ENCODE peak calls at places on chromosomes 1 and 21, in four cellular contexts. One of them, this sample, is unnamed.

GRCh38 chr1:963746-964525 is 2.3 kb upstream of the PLEKHN1 start:
- DNase-seq in iPS-NIHi11: no peak
- DNase-seq in breast epithelium: no peak
- DNase-seq in CD8-positive, alpha-beta T cell: no peak
- DNase-seq in this sample: no peak

GRCh38 chr1:208139434-208140086 is 104.6 kb downstream of the PLXNA2 start:
- DNase-seq in iPS-NIHi11: no peak
- DNase-seq in CD8-positive, alpha-beta T cell: no peak
- DNase-seq in breast epithelium: no peak
- DNase-seq in this sample: no peak

GRCh38 chr21:42438316-42439205 is 34.9 kb downstream of the UBASH3A start:
- DNase-seq in breast epithelium: no peak
- DNase-seq in CD8-positive, alpha-beta T cell: no peak
- DNase-seq in iPS-NIHi11: no peak
- DNase-seq in this sample: no peak

GRCh38 chr1:42913426-42914091 is 45.1 kb downstream of the SLC2A1 start:
- DNase-seq in CD8-positive, alpha-beta T cell: peak
- DNase-seq in breast epithelium: no peak
- DNase-seq in iPS-NIHi11: peak
- DNase-seq in this sample: peak

GRCh38 chr21:45817345-45817744 is 164.2 kb upstream of the COL6A1 start:
- DNase-seq in CD8-positive, alpha-beta T cell: no peak
- DNase-seq in breast epithelium: no peak
- DNase-seq in iPS-NIHi11: no peak
- DNase-seq in this sample: no peak

GRCh38 chr1:45979074-45979777 is 153.2 kb downstream of the PIK3R3 start:
- DNase-seq in breast epithelium: no peak
- DNase-seq in CD8-positive, alpha-beta T cell: no peak
- DNase-seq in iPS-NIHi11: no peak
- DNase-seq in this sample: no peak

GRCh38 chr1:33532936-33533335 is 60.5 kb downstream of the ZSCAN20 start:
- DNase-seq in CD8-positive, alpha-beta T cell: no peak
- DNase-seq in iPS-NIHi11: no peak
- DNase-seq in breast epithelium: no peak
- DNase-seq in this sample: no peak

GRCh38 chr1:234605983-234606730 is 3.8 kb downstream of the IRF2BP2 start:
- DNase-seq in CD8-positive, alpha-beta T cell: peak
- DNase-seq in breast epithelium: peak
- DNase-seq in iPS-NIHi11: no peak
- DNase-seq in this sample: no peak

GRCh38 chr1:95002657-95003432 is 69.9 kb downstream of the ALG14 start:
- DNase-seq in CD8-positive, alpha-beta T cell: no peak
- DNase-seq in breast epithelium: no peak
- DNase-seq in iPS-NIHi11: peak
- DNase-seq in this sample: no peak

GRCh38 chr21:41836166-41837015 is 42.8 kb downstream of the PRDM15 start:
- DNase-seq in iPS-NIHi11: no peak
- DNase-seq in breast epithelium: no peak
- DNase-seq in CD8-positive, alpha-beta T cell: no peak
- DNase-seq in this sample: no peak

GRCh38 chr21:29187939-29188338 is 57.5 kb downstream of the MAP3K7CL start:
- DNase-seq in iPS-NIHi11: no peak
- DNase-seq in breast epithelium: peak
- DNase-seq in CD8-positive, alpha-beta T cell: no peak
- DNase-seq in this sample: no peak

GRCh38 chr1:23905461-23906025 is 7.6 kb downstream of the CNR2 start:
- DNase-seq in iPS-NIHi11: no peak
- DNase-seq in breast epithelium: no peak
- DNase-seq in CD8-positive, alpha-beta T cell: no peak
- DNase-seq in this sample: no peak

GRCh38 chr1:19967808-19968207 is 11.6 kb downstream of the PLA2G2A start:
- DNase-seq in CD8-positive, alpha-beta T cell: no peak
- DNase-seq in iPS-NIHi11: no peak
- DNase-seq in breast epithelium: peak
- DNase-seq in this sample: no peak

GRCh38 chr1:117093091-117093534 is 28.4 kb downstream of the TRIM45 start:
- DNase-seq in breast epithelium: no peak
- DNase-seq in CD8-positive, alpha-beta T cell: no peak
- DNase-seq in iPS-NIHi11: peak
- DNase-seq in this sample: peak